ENCODE peak calls at places on chromosomes 13 and 19, in ten cellular contexts. X is colonic mucosa; F is endodermal cell; U is stimulated activated CD4-positive, alpha-beta T cell treated with anti-CD3 and anti-CD28 coated beads, TNF-alpha, amount 100 ng/mL, for 1 hour; L is tibial nerve; M is NB4; D is NCI-H1105; Q is ELR; T is ascending aorta; S is CD8-positive, alpha-beta memory T cell. G is an unnamed sample.

GRCh38 chr19:44071824-44072542 is at the start of gene ZNF284:
- DNase-seq in D (peak; percentile 59), U (peak; percentile 63), L (peak; percentile 77), F (peak; percentile 96), T (peak; percentile 54), S (peak; percentile 69), Q (peak; percentile 93), M (peak; percentile 90), X (peak; percentile 93), G (peak; percentile 74)

GRCh38 chr19:47512183-47512947 is 2.5 kb downstream of the NAPA start:
- DNase-seq in Q (peak; percentile 32), S (no peak), M (peak; percentile 48), D (no peak), F (peak; percentile 34), L (peak; percentile 63), T (no peak), X (peak; percentile 87), U (no peak), G (no peak)

GRCh38 chr13:106114981-106115554 is 420.4 kb downstream of the EFNB2 start:
- DNase-seq in U (no peak), M (no peak), T (no peak), Q (peak; percentile 49), D (no peak), S (no peak), F (no peak), L (no peak), X (no peak), G (no peak)

GRCh38 chr19:49064029-49064629 is 489 bp downstream of the NTF4 start:
- DNase-seq in T (no peak), M (no peak), Q (no peak), S (no peak), L (no peak), F (peak; percentile 72), U (no peak), D (no peak), X (no peak), G (no peak)

GRCh38 chr13:32031025-32031814 is at the start of gene FRY:
- DNase-seq in L (peak; percentile 27), F (peak; percentile 93), X (peak; percentile 58), M (peak; percentile 90), Q (peak; percentile 72), T (peak; percentile 20), U (peak; percentile 17), S (peak; percentile 17), D (peak; percentile 37), G (peak; percentile 60)

GRCh38 chr13:25143693-25144092 is 28.4 kb downstream of the AMER2 start:
- DNase-seq in M (no peak), Q (no peak), D (no peak), L (no peak), T (no peak), S (no peak), U (no peak), F (no peak), X (no peak), G (no peak)

GRCh38 chr19:29262085-29262484 is 49.1 kb upstream of the UQCRFS1 start:
- DNase-seq in M (no peak), X (no peak), S (no peak), Q (no peak), U (no peak), T (no peak), D (no peak), F (no peak), L (no peak), G (no peak)

GRCh38 chr13:101751488-101751887 is 299.0 kb downstream of the ITGBL1 start:
- DNase-seq in X (no peak), F (no peak), L (no peak), T (no peak), Q (peak; percentile 88), S (no peak), U (no peak), D (peak; percentile 78), M (peak; percentile 13), G (peak; percentile 36)

GRCh38 chr19:11931051-11931450 is 6.1 kb downstream of the ZNF700 start:
- DNase-seq in M (no peak), S (no peak), D (no peak), L (peak; percentile 16), X (no peak), T (no peak), U (no peak), F (no peak), Q (peak; percentile 37), G (no peak)

GRCh38 chr13:107144432-107144831 is 576.5 kb upstream of the ARGLU1 start:
- DNase-seq in U (no peak), L (no peak), Q (peak; percentile 0), M (no peak), S (no peak), X (no peak), D (no peak), F (no peak), T (no peak), G (no peak)

GRCh38 chr13:113853518-113854237 is 10.2 kb downstream of the GAS6 start:
- DNase-seq in D (no peak), L (no peak), T (no peak), S (no peak), Q (no peak), F (peak; percentile 35), U (no peak), M (no peak), X (peak; percentile 20), G (no peak)

GRCh38 chr13:79637086-79637763 is 156.3 kb downstream of the NDFIP2 start:
- DNase-seq in F (no peak), L (no peak), M (no peak), T (no peak), D (no peak), X (no peak), Q (no peak), S (no peak), U (no peak), G (no peak)

GRCh38 chr13:99969934-99970760 is 1.4 kb downstream of the ZIC5 start:
- DNase-seq in L (no peak), M (peak; percentile 81), F (peak; percentile 94), T (no peak), D (no peak), Q (peak; percentile 24), S (no peak), X (peak; percentile 21), U (no peak), G (no peak)

GRCh38 chr13:30373727-30374126 is 48.6 kb upstream of the UBE2L5 start:
- DNase-seq in L (no peak), X (no peak), Q (no peak), S (peak; percentile 29), D (no peak), M (peak; percentile 61), T (no peak), U (no peak), F (no peak), G (no peak)

GRCh38 chr13:30581582-30581981 is 36.1 kb upstream of the USPL1 start:
- DNase-seq in U (no peak), T (no peak), Q (peak; percentile 48), L (no peak), X (peak; percentile 24), M (peak; percentile 54), F (peak; percentile 54), D (no peak), S (no peak), G (no peak)

GRCh38 chr19:1987197-1988187 is 28.0 kb downstream of the BTBD2 start:
- DNase-seq in M (peak; percentile 2), T (no peak), D (no peak), Q (no peak), X (no peak), U (no peak), S (no peak), L (no peak), F (peak; percentile 68), G (no peak)

GRCh38 chr13:113792821-113793717 is 34.0 kb downstream of the TMEM255B start:
- DNase-seq in U (no peak), D (no peak), X (no peak), M (no peak), L (no peak), F (no peak), T (no peak), Q (no peak), S (no peak), G (no peak)

GRCh38 chr13:76723551-76724232 is 162.5 kb downstream of the KCTD12 start:
- DNase-seq in X (no peak), D (no peak), Q (peak; percentile 91), M (peak; percentile 17), S (no peak), L (no peak), U (no peak), F (peak; percentile 67), T (no peak), G (no peak)

GRCh38 chr13:112968910-112969691 is at the start of gene MCF2L:
- DNase-seq in U (peak; percentile 45), S (peak; percentile 59), F (peak; percentile 83), L (no peak), M (no peak), Q (peak; percentile 32), T (no peak), D (peak; percentile 73), X (peak; percentile 63), G (peak; percentile 25)

GRCh38 chr13:20395061-20395916 is 130.4 kb downstream of the CRYL1 start:
- DNase-seq in U (no peak), F (peak; percentile 36), M (no peak), T (no peak), S (no peak), D (no peak), X (no peak), L (no peak), Q (no peak), G (no peak)

GRCh38 chr13:67588607-67589006 is 358.5 kb upstream of the PCDH9 start:
- DNase-seq in M (no peak), X (no peak), Q (no peak), U (no peak), T (no peak), D (no peak), S (no peak), L (no peak), F (peak; percentile 52), G (no peak)

GRCh38 chr13:40116008-40116407 is 460.5 kb downstream of the COG6 start:
- DNase-seq in T (peak; percentile 24), U (no peak), Q (peak; percentile 84), L (peak; percentile 34), X (peak; percentile 75), F (peak; percentile 69), M (peak; percentile 80), S (peak; percentile 16), D (no peak), G (no peak)

GRCh38 chr19:6424190-6424938 is at the start of gene KHSRP:
- DNase-seq in X (no peak), U (peak; percentile 40), S (peak; percentile 21), D (peak; percentile 54), M (peak; percentile 30), T (no peak), Q (peak; percentile 35), F (no peak), L (no peak), G (no peak)

GRCh38 chr13:111314852-111315251 is 5.6 kb upstream of the TEX29 start:
- DNase-seq in Q (peak; percentile 16), S (no peak), D (no peak), X (no peak), L (no peak), U (no peak), T (no peak), M (no peak), F (no peak), G (no peak)

GRCh38 chr19:45110811-45111210 is 17.8 kb downstream of the PPP1R37 start:
- DNase-seq in X (no peak), F (no peak), T (no peak), Q (no peak), S (no peak), U (no peak), L (no peak), M (peak; percentile 59), D (no peak), G (no peak)

GRCh38 chr19:4694211-4694987 is 24.3 kb upstream of the MYDGF start:
- DNase-seq in F (no peak), T (no peak), S (no peak), M (peak; percentile 14), Q (peak; percentile 100), U (no peak), D (no peak), L (no peak), X (no peak), G (no peak)

GRCh38 chr19:55066107-55066709 is 3.3 kb upstream of the RDH13 start:
- DNase-seq in L (no peak), M (no peak), D (no peak), X (peak; percentile 39), S (no peak), T (no peak), F (peak; percentile 83), U (no peak), Q (no peak), G (no peak)

GRCh38 chr19:43447655-43448054 is 17.8 kb downstream of the LYPD3 start:
- DNase-seq in Q (no peak), F (no peak), T (no peak), L (no peak), X (no peak), M (no peak), U (no peak), S (no peak), D (no peak), G (no peak)

G was measured in NCI-H2227 treated with DMSO at 0.1 percent for 48 hours.